ENCODE peak calls at places on chromosomes 16 and 17, in six cellular contexts. One of them, this sample, is unnamed.

GRCh38 chr16:28092721-28093382 is 29.3 kb upstream of the GSG1L start:
- DNase-seq in K562: no peak
- DNase-seq in PC-3: no peak
- DNase-seq in fibroblast of lung: no peak
- DNase-seq in left ventricle myocardium inferior: no peak
- DNase-seq in brain microvascular endothelial cell: no peak
- DNase-seq in this sample: no peak

GRCh38 chr16:31198207-31198882 is 4.2 kb downstream of the PYCARD start:
- DNase-seq in K562: no peak
- DNase-seq in PC-3: no peak
- DNase-seq in fibroblast of lung: no peak
- DNase-seq in left ventricle myocardium inferior: no peak
- DNase-seq in brain microvascular endothelial cell: no peak
- DNase-seq in this sample: no peak

GRCh38 chr17:81601525-81602120 is 35.3 kb downstream of the NPLOC4 start:
- DNase-seq in K562: peak
- DNase-seq in PC-3: peak
- DNase-seq in fibroblast of lung: peak
- DNase-seq in left ventricle myocardium inferior: no peak
- DNase-seq in brain microvascular endothelial cell: peak
- DNase-seq in this sample: peak

GRCh38 chr17:29918922-29919856 is 10.8 kb downstream of the SSH2 start:
- DNase-seq in K562: no peak
- DNase-seq in PC-3: peak
- DNase-seq in fibroblast of lung: peak
- DNase-seq in left ventricle myocardium inferior: no peak
- DNase-seq in brain microvascular endothelial cell: peak
- DNase-seq in this sample: no peak

GRCh38 chr16:70476272-70477020 is 22.1 kb downstream of the FCSK start:
- DNase-seq in K562: no peak
- DNase-seq in PC-3: peak
- DNase-seq in fibroblast of lung: peak
- DNase-seq in left ventricle myocardium inferior: no peak
- DNase-seq in brain microvascular endothelial cell: peak
- DNase-seq in this sample: peak

GRCh38 chr16:56268799-56269198 is 77.5 kb downstream of the GNAO1 start:
- DNase-seq in K562: no peak
- DNase-seq in PC-3: no peak
- DNase-seq in fibroblast of lung: no peak
- DNase-seq in left ventricle myocardium inferior: no peak
- DNase-seq in brain microvascular endothelial cell: no peak
- DNase-seq in this sample: no peak

GRCh38 chr16:2150418-2151187 is 2.2 kb downstream of the RAB26 start:
- DNase-seq in K562: no peak
- DNase-seq in PC-3: peak
- DNase-seq in fibroblast of lung: peak
- DNase-seq in left ventricle myocardium inferior: no peak
- DNase-seq in brain microvascular endothelial cell: no peak
- DNase-seq in this sample: peak

GRCh38 chr17:2068101-2068518 is 13.2 kb downstream of the HIC1 start:
- DNase-seq in K562: no peak
- DNase-seq in PC-3: no peak
- DNase-seq in fibroblast of lung: peak
- DNase-seq in left ventricle myocardium inferior: no peak
- DNase-seq in brain microvascular endothelial cell: peak
- DNase-seq in this sample: no peak

GRCh38 chr16:31451681-31452351 is 7.5 kb upstream of the ARMC5 start:
- DNase-seq in K562: peak
- DNase-seq in PC-3: peak
- DNase-seq in fibroblast of lung: peak
- DNase-seq in left ventricle myocardium inferior: peak
- DNase-seq in brain microvascular endothelial cell: peak
- DNase-seq in this sample: peak

GRCh38 chr16:53962041-53962440 is 258.1 kb downstream of the FTO start:
- DNase-seq in K562: no peak
- DNase-seq in PC-3: no peak
- DNase-seq in fibroblast of lung: peak
- DNase-seq in left ventricle myocardium inferior: no peak
- DNase-seq in brain microvascular endothelial cell: no peak
- DNase-seq in this sample: no peak
- H3K4me3 ChIP-seq in K562: no peak
- H3K4me3 ChIP-seq in PC-3: no peak
- H3K4me3 ChIP-seq in fibroblast of lung: no peak
- H3K4me3 ChIP-seq in left ventricle myocardium inferior: no peak
- H3K4me3 ChIP-seq in brain microvascular endothelial cell: no peak
- H3K4me3 ChIP-seq in this sample: no peak

GRCh38 chr17:5225668-5226457 is 8.8 kb downstream of the SCIMP start:
- DNase-seq in K562: no peak
- DNase-seq in PC-3: no peak
- DNase-seq in fibroblast of lung: no peak
- DNase-seq in left ventricle myocardium inferior: no peak
- DNase-seq in brain microvascular endothelial cell: no peak
- DNase-seq in this sample: no peak

GRCh38 chr17:5226940-5227878 is 7.5 kb downstream of the SCIMP start:
- DNase-seq in K562: no peak
- DNase-seq in PC-3: no peak
- DNase-seq in fibroblast of lung: no peak
- DNase-seq in left ventricle myocardium inferior: no peak
- DNase-seq in brain microvascular endothelial cell: no peak
- DNase-seq in this sample: no peak
- H3K4me3 ChIP-seq in K562: no peak
- H3K4me3 ChIP-seq in PC-3: no peak
- H3K4me3 ChIP-seq in fibroblast of lung: no peak
- H3K4me3 ChIP-seq in left ventricle myocardium inferior: no peak
- H3K4me3 ChIP-seq in brain microvascular endothelial cell: no peak
- H3K4me3 ChIP-seq in this sample: no peak

GRCh38 chr17:10744509-10745000 is 14.7 kb upstream of the TMEM220 start:
- DNase-seq in K562: no peak
- DNase-seq in PC-3: no peak
- DNase-seq in fibroblast of lung: no peak
- DNase-seq in left ventricle myocardium inferior: no peak
- DNase-seq in brain microvascular endothelial cell: no peak
- DNase-seq in this sample: no peak
- H3K4me3 ChIP-seq in K562: no peak
- H3K4me3 ChIP-seq in PC-3: no peak
- H3K4me3 ChIP-seq in fibroblast of lung: no peak
- H3K4me3 ChIP-seq in left ventricle myocardium inferior: no peak
- H3K4me3 ChIP-seq in brain microvascular endothelial cell: no peak
- H3K4me3 ChIP-seq in this sample: no peak

GRCh38 chr17:50080096-50080480 is 15.1 kb upstream of the PDK2 start:
- DNase-seq in K562: no peak
- DNase-seq in PC-3: no peak
- DNase-seq in fibroblast of lung: no peak
- DNase-seq in left ventricle myocardium inferior: no peak
- DNase-seq in brain microvascular endothelial cell: no peak
- DNase-seq in this sample: no peak
- H3K4me3 ChIP-seq in K562: no peak
- H3K4me3 ChIP-seq in PC-3: no peak
- H3K4me3 ChIP-seq in fibroblast of lung: no peak
- H3K4me3 ChIP-seq in left ventricle myocardium inferior: no peak
- H3K4me3 ChIP-seq in brain microvascular endothelial cell: no peak
- H3K4me3 ChIP-seq in this sample: no peak

DNA sequence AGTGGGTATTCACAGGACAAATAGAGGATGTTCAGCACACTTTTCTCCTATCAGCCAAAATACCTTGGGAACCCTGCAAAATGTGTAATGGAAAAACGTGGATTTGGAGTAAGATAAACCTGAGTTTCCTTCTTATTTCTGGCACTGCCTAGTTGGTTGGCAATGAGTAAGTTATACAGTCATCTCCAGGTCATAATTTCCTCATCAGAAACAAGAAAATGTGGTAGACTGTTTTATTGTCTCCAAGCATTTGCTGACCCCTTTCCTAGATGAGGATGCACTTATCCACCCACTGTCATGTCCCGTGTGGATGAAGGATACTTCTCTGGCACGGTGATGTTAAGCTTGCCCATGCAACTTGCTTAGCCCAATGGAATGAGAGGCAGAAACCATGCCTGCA is 458.0 kb downstream of the KIF2B start:
- DNase-seq in K562: no peak
- DNase-seq in PC-3: no peak
- DNase-seq in fibroblast of lung: no peak
- DNase-seq in left ventricle myocardium inferior: no peak
- DNase-seq in brain microvascular endothelial cell: no peak
- DNase-seq in this sample: no peak
- H3K4me3 ChIP-seq in K562: no peak
- H3K4me3 ChIP-seq in PC-3: no peak
- H3K4me3 ChIP-seq in fibroblast of lung: no peak
- H3K4me3 ChIP-seq in left ventricle myocardium inferior: no peak
- H3K4me3 ChIP-seq in brain microvascular endothelial cell: no peak
- H3K4me3 ChIP-seq in this sample: no peak

GRCh38 chr16:30063278-30063892 is 2.2 kb upstream of the ALDOA start:
- DNase-seq in K562: no peak
- DNase-seq in PC-3: no peak
- DNase-seq in fibroblast of lung: no peak
- DNase-seq in left ventricle myocardium inferior: no peak
- DNase-seq in brain microvascular endothelial cell: no peak
- DNase-seq in this sample: no peak
- H3K4me3 ChIP-seq in K562: peak
- H3K4me3 ChIP-seq in PC-3: peak
- H3K4me3 ChIP-seq in fibroblast of lung: no peak
- H3K4me3 ChIP-seq in left ventricle myocardium inferior: peak
- H3K4me3 ChIP-seq in brain microvascular endothelial cell: peak
- H3K4me3 ChIP-seq in this sample: peak

GRCh38 chr16:11517926-11518325 is 68.8 kb downstream of the LITAF start:
- DNase-seq in K562: no peak
- DNase-seq in PC-3: no peak
- DNase-seq in fibroblast of lung: no peak
- DNase-seq in left ventricle myocardium inferior: no peak
- DNase-seq in brain microvascular endothelial cell: no peak
- DNase-seq in this sample: no peak
- H3K4me3 ChIP-seq in K562: no peak
- H3K4me3 ChIP-seq in PC-3: no peak
- H3K4me3 ChIP-seq in fibroblast of lung: no peak
- H3K4me3 ChIP-seq in left ventricle myocardium inferior: no peak
- H3K4me3 ChIP-seq in brain microvascular endothelial cell: no peak
- H3K4me3 ChIP-seq in this sample: no peak

GRCh38 chr17:59618894-59619312 is 792 bp upstream of the CLTC start:
- DNase-seq in K562: no peak
- DNase-seq in PC-3: no peak
- DNase-seq in fibroblast of lung: no peak
- DNase-seq in left ventricle myocardium inferior: no peak
- DNase-seq in brain microvascular endothelial cell: no peak
- DNase-seq in this sample: no peak

GRCh38 chr17:59616253-59616920 is 3.3 kb upstream of the CLTC start:
- DNase-seq in K562: no peak
- DNase-seq in PC-3: no peak
- DNase-seq in fibroblast of lung: no peak
- DNase-seq in left ventricle myocardium inferior: no peak
- DNase-seq in brain microvascular endothelial cell: no peak
- DNase-seq in this sample: peak

GRCh38 chr17:59620064-59620359 is 317 bp downstream of the CLTC start:
- DNase-seq in K562: no peak
- DNase-seq in PC-3: no peak
- DNase-seq in fibroblast of lung: no peak
- DNase-seq in left ventricle myocardium inferior: no peak
- DNase-seq in brain microvascular endothelial cell: no peak
- DNase-seq in this sample: no peak

GRCh38 chr17:59619313-59620063 is at the start of gene CLTC:
- DNase-seq in K562: peak
- DNase-seq in PC-3: peak
- DNase-seq in fibroblast of lung: peak
- DNase-seq in left ventricle myocardium inferior: peak
- DNase-seq in brain microvascular endothelial cell: peak
- DNase-seq in this sample: peak

DNA sequence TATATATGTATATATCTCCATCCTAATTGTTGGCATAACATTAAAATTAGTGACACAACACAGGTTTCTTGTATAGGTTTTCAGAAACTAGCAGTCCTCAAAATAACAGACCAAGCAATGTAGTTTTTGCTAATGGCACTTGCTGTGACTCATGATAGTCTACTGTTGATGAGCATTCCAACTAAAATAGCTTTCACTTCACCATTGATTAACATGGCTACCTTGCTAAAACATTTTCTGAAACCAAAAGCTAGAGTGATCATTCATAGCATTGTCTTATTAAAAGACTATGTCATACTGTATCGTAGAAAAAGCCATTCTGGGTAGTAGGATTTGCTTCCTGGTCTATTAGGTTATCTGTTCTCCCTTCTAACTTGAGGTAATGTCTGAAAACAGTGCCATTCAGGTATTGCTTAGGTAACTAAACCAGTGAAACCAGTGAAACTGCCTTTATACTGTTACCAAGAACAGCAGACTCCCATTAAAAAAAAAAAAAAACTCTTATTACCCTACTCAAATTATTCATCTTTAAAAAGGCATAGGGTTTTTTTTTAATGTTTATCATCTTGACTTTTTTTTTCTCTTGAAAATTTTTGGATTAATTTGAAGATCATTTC is 2.4 kb upstream of the CLTC start:
- DNase-seq in K562: no peak
- DNase-seq in PC-3: peak
- DNase-seq in fibroblast of lung: peak
- DNase-seq in left ventricle myocardium inferior: no peak
- DNase-seq in brain microvascular endothelial cell: no peak
- DNase-seq in this sample: no peak
- H3K4me3 ChIP-seq in K562: peak
- H3K4me3 ChIP-seq in PC-3: peak
- H3K4me3 ChIP-seq in fibroblast of lung: no peak
- H3K4me3 ChIP-seq in left ventricle myocardium inferior: no peak
- H3K4me3 ChIP-seq in brain microvascular endothelial cell: no peak
- H3K4me3 ChIP-seq in this sample: no peak

DNA sequence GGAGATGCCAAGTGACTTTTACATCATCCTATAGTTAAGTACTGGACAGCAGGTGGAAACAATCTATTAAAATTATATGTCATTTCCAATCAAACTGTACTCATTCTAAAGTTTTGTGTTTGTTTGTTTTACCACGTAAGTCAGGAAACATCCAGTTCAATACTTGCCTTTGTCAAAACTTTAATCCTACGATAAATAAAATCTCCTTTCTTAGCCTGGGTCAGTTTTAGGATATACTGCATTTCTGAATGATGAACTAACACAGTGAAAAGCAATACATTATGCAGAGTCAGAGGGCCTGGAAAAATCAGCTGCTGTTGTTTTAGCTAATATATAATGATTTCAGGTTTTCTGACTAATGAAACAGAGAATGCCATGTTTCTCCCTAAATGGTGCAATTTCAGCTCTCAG is 756.4 kb downstream of the CDH11 start:
- DNase-seq in K562: no peak
- DNase-seq in PC-3: peak
- DNase-seq in fibroblast of lung: peak
- DNase-seq in left ventricle myocardium inferior: no peak
- DNase-seq in brain microvascular endothelial cell: no peak
- DNase-seq in this sample: no peak
- H3K4me3 ChIP-seq in K562: no peak
- H3K4me3 ChIP-seq in PC-3: peak
- H3K4me3 ChIP-seq in fibroblast of lung: no peak
- H3K4me3 ChIP-seq in left ventricle myocardium inferior: no peak
- H3K4me3 ChIP-seq in brain microvascular endothelial cell: no peak
- H3K4me3 ChIP-seq in this sample: no peak

GRCh38 chr16:50088302-50088701 is 22.5 kb downstream of the HEATR3 start:
- DNase-seq in K562: no peak
- DNase-seq in PC-3: no peak
- DNase-seq in fibroblast of lung: no peak
- DNase-seq in left ventricle myocardium inferior: no peak
- DNase-seq in brain microvascular endothelial cell: no peak
- DNase-seq in this sample: no peak
- H3K4me3 ChIP-seq in K562: no peak
- H3K4me3 ChIP-seq in PC-3: no peak
- H3K4me3 ChIP-seq in fibroblast of lung: no peak
- H3K4me3 ChIP-seq in left ventricle myocardium inferior: no peak
- H3K4me3 ChIP-seq in brain microvascular endothelial cell: no peak
- H3K4me3 ChIP-seq in this sample: no peak